ENCODE peak calls at places on chromosomes 2 and 18, in seven cellular contexts. W, N, T, D, Z, K and Y are unnamed samples.
A peak's percentile ranks its signal among the peaks of the same experiment; 100 is the strongest.

GRCh38 chr18:35185771-35186170 is 55.1 kb upstream of the ZNF397 start:
- DNase-seq in W (peak; percentile 11), N (peak; percentile 12), T (no peak), D (no peak), Z (no peak), K (no peak), Y (no peak)

GRCh38 chr18:55879331-55879730 is 291.3 kb upstream of the TCF4 start:
- DNase-seq in W (no peak), N (no peak), T (no peak), D (no peak), Z (no peak), K (no peak), Y (peak; percentile 32)

GRCh38 chr2:111178730-111179405 is 58.2 kb downstream of the BCL2L11 start:
- DNase-seq in W (no peak), N (peak; percentile 10), T (no peak), D (no peak), Z (no peak), K (no peak), Y (no peak)

GRCh38 chr2:145055651-145056050 is 535.7 kb upstream of the ZEB2 start:
- DNase-seq in W (no peak), N (no peak), T (no peak), D (no peak), Z (no peak), K (no peak), Y (peak; percentile 14)

GRCh38 chr2:38377501-38378258 is 607 bp upstream of the ATL2 start:
- DNase-seq in W (peak; percentile 67), N (peak; percentile 78), T (peak; percentile 6), D (no peak), Z (no peak), K (no peak), Y (peak; percentile 78)

GRCh38 chr2:3008551-3009498 is 368.8 kb downstream of the EIPR1 start:
- DNase-seq in W (no peak), N (no peak), T (no peak), D (no peak), Z (no peak), K (no peak), Y (no peak)

GRCh38 chr2:112630268-112630667 is 15.5 kb upstream of the SLC20A1 start:
- DNase-seq in W (no peak), N (no peak), T (no peak), D (no peak), Z (peak; percentile 7), K (no peak), Y (no peak)

GRCh38 chr2:14451312-14451711 is 181.2 kb upstream of the LRATD1 start:
- DNase-seq in W (no peak), N (peak; percentile 3), T (no peak), D (no peak), Z (no peak), K (no peak), Y (peak; percentile 2)

GRCh38 chr18:10973579-10974260 is 175.6 kb downstream of the PIEZO2 start:
- DNase-seq in W (peak; percentile 29), N (peak; percentile 3), T (no peak), D (no peak), Z (no peak), K (no peak), Y (peak; percentile 53)

GRCh38 chr18:75477913-75478312 is 50.4 kb upstream of the SMIM21 start:
- DNase-seq in W (peak; percentile 42), N (no peak), T (no peak), D (no peak), Z (no peak), K (no peak), Y (peak; percentile 15)

GRCh38 chr2:239873656-239874635 is 151.2 kb downstream of the NDUFA10 start:
- DNase-seq in W (no peak), N (no peak), T (no peak), D (no peak), Z (no peak), K (no peak), Y (no peak)

GRCh38 chr2:172181840-172182239 is 79.1 kb upstream of the DLX2 start:
- DNase-seq in W (peak; percentile 8), N (no peak), T (peak; percentile 79), D (no peak), Z (no peak), K (no peak), Y (peak; percentile 15)